ENCODE peak calls at places on chromosomes 16 and 17, in four cellular contexts. C is NT2/D1; A is effector memory CD4-positive, alpha-beta T cell; E is CD8-positive, alpha-beta T cell. L is an unnamed sample.

GRCh38 chr16:84841787-84842300 is 22.1 kb downstream of the CRISPLD2 start:
- DNase-seq in C (no peak), E (no peak), A (no peak), L (no peak)

GRCh38 chr16:4091638-4092037 is 24.6 kb downstream of the ADCY9 start:
- DNase-seq in C (no peak), A (no peak), E (no peak), L (no peak)

GRCh38 chr16:70738083-70738977 is 52.5 kb upstream of the MTSS2 start:
- DNase-seq in E (peak; percentile 26), C (no peak), A (no peak), L (no peak)

GRCh38 chr16:27684047-27684446 is 134.1 kb downstream of the KATNIP start:
- DNase-seq in C (no peak), E (no peak), A (no peak), L (no peak)

GRCh38 chr16:2040031-2040430 is 7.6 kb downstream of the NTHL1 start:
- DNase-seq in A (no peak), C (no peak), E (no peak), L (no peak)

GRCh38 chr16:69186642-69187386 is at the start of gene SNTB2:
- DNase-seq in E (peak; percentile 85), C (peak; percentile 87), A (peak; percentile 81), L (peak; percentile 82)

GRCh38 chr17:50479522-50480141 is 972 bp downstream of the RSAD1 start:
- DNase-seq in A (peak; percentile 46), C (peak; percentile 71), E (peak; percentile 66), L (peak; percentile 45)

GRCh38 chr16:84055801-84056634 is 13.4 kb upstream of the SLC38A8 start:
- DNase-seq in A (no peak), C (no peak), E (no peak), L (no peak)

GRCh38 chr16:23155445-23156049 is 6.3 kb upstream of the USP31 start:
- DNase-seq in E (no peak), C (no peak), A (no peak), L (no peak)

GRCh38 chr16:4114257-4115208 is 1.7 kb downstream of the ADCY9 start:
- DNase-seq in E (no peak), A (no peak), C (no peak), L (no peak)

GRCh38 chr16:27321013-27321960 is 7.5 kb downstream of the IL4R start:
- DNase-seq in A (no peak), E (no peak), C (no peak), L (no peak)

GRCh38 chr17:66383353-66383752 is 80.9 kb downstream of the PRKCA start:
- DNase-seq in C (no peak), A (no peak), E (no peak), L (no peak)

GRCh38 chr16:84374160-84374489 is 5.8 kb downstream of the ATP2C2 start:
- DNase-seq in E (no peak), C (no peak), A (no peak), L (no peak)

GRCh38 chr16:89841275-89841674 is 13.0 kb downstream of the SPIRE2 start:
- DNase-seq in A (peak; percentile 39), E (peak; percentile 75), C (no peak), L (peak; percentile 28)

GRCh38 chr17:80248001-80248893 is 12.4 kb upstream of the RNF213 start:
- DNase-seq in C (no peak), E (no peak), A (no peak), L (no peak)

GRCh38 chr17:64694207-64694606 is 32.1 kb upstream of the SMURF2 start:
- DNase-seq in E (no peak), A (no peak), C (no peak), L (no peak)

GRCh38 chr17:64418506-64419339 is 28.1 kb upstream of the PECAM1 start:
- DNase-seq in C (no peak), A (no peak), E (no peak), L (no peak)

GRCh38 chr17:22301353-22301745 is 609.0 kb downstream of the KCNJ18 start:
- DNase-seq in C (no peak), A (no peak), E (no peak), L (no peak)
- H3K9me3 ChIP-seq in C (no peaks in the 10 kb centered on the region), A (no peaks in the 10 kb centered on the region), E (no peaks in the 10 kb centered on the region), L (no peaks in the 10 kb centered on the region)

GRCh38 chr16:10343124-10343760 is 42.6 kb upstream of the ATF7IP2 start:
- DNase-seq in C (no peak), A (no peak), E (no peak), L (no peak)

GRCh38 chr16:10339777-10340752 is 45.8 kb upstream of the ATF7IP2 start:
- DNase-seq in E (no peak), C (no peak), A (no peak), L (no peak)

GRCh38 chr16:10333321-10334032 is 52.4 kb upstream of the ATF7IP2 start:
- DNase-seq in A (peak; percentile 5), C (no peak), E (no peak), L (no peak)

GRCh38 chr16:10335681-10336080 is 50.2 kb upstream of the ATF7IP2 start:
- DNase-seq in A (no peak), E (no peak), C (no peak), L (no peak)

DNA sequence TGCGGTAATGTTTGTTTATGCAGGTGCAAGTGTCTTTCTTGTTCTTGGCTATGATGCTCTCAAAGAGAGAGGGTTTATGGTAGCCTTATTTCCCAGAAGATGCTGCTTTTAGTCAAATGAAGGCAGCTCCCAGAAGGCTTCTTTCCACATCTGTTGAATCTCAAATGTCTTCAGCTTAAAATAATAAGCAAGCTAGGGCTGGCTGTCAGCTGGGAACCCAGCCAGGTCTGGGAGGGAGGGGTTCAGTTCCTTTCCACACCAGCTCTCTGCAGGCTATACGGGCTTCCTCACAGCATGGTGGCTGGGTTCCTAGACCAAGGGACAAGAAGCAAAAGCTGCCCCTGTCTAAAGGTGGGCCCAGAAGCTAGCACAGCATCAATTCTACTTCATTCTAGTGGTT is 47.4 kb upstream of the ATF7IP2 start:
- DNase-seq in E (no peak), A (no peak), C (no peak), L (no peak)
- H3K9me3 ChIP-seq in E (peaks cover 7% of the 10 kb centered on the region), A (no peaks in the 10 kb centered on the region), C (peaks cover 44% of the 10 kb centered on the region), L (peaks cover 6% of the 10 kb centered on the region)

GRCh38 chr17:2904135-2904534 is 107.9 kb downstream of the RAP1GAP2 start:
- DNase-seq in A (no peak), E (no peak), C (no peak), L (no peak)

GRCh38 chr17:2903193-2903974 is 107.1 kb downstream of the RAP1GAP2 start:
- DNase-seq in E (no peak), C (no peak), A (no peak), L (no peak)

GRCh38 chr17:2901582-2901981 is 105.3 kb downstream of the RAP1GAP2 start:
- DNase-seq in E (no peak), C (no peak), A (no peak), L (no peak)

GRCh38 chr17:2900842-2901241 is 104.6 kb downstream of the RAP1GAP2 start:
- DNase-seq in C (no peak), E (no peak), A (no peak), L (no peak)

GRCh38 chr17:2902546-2902945 is 106.3 kb downstream of the RAP1GAP2 start:
- DNase-seq in A (no peak), E (no peak), C (no peak), L (no peak)
- H3K9me3 ChIP-seq in A (no peaks in the 10 kb centered on the region), E (no peaks in the 10 kb centered on the region), C (no peaks in the 10 kb centered on the region), L (no peaks in the 10 kb centered on the region)

GRCh38 chr17:72795941-72796340 is 296.5 kb downstream of the SLC39A11 start:
- DNase-seq in C (no peak), A (no peak), E (no peak), L (no peak)
- H3K9me3 ChIP-seq in C (peaks cover 54% of the 10 kb centered on the region), A (peaks cover 8% of the 10 kb centered on the region), E (peaks cover 4% of the 10 kb centered on the region), L (peaks cover 3% of the 10 kb centered on the region)

GRCh38 chr17:41510251-41511065 is 5.0 kb upstream of the KRT13 start:
- DNase-seq in C (no peak), A (no peak), E (no peak), L (no peak)
- H3K9me3 ChIP-seq in C (no peaks in the 10 kb centered on the region), A (no peaks in the 10 kb centered on the region), E (no peaks in the 10 kb centered on the region), L (no peaks in the 10 kb centered on the region)

GRCh38 chr16:35795361-35796029 is 2336.1 kb downstream of the TP53TG3F start:
- DNase-seq in C (no peak), A (no peak), E (no peak), L (no peak)
- H3K9me3 ChIP-seq in C (peaks cover 30% of the 10 kb centered on the region), A (no peaks in the 10 kb centered on the region), E (peaks cover 4% of the 10 kb centered on the region), L (peaks cover 2% of the 10 kb centered on the region)

L was measured in T-helper 17 cell.